ENCODE peak calls at places on chromosome 10, in four cellular contexts. Q, B, Y and E are unnamed samples.

GRCh38 chr10:23331567-23332290 is 12.9 kb downstream of the C10orf67 start:
- DNase-seq in Q (no peak), B (no peak), Y (no peak), E (no peak)

GRCh38 chr10:131804551-131805295 is 96.1 kb upstream of the PPP2R2D start:
- DNase-seq in Q (no peak), B (no peak), Y (no peak), E (no peak)

GRCh38 chr10:6543431-6544005 is 36.6 kb downstream of the PRKCQ start:
- DNase-seq in Q (no peak), B (no peak), Y (no peak), E (no peak)

GRCh38 chr10:103839867-103840746 is 15.3 kb downstream of the SH3PXD2A start:
- DNase-seq in Q (no peak), B (no peak), Y (no peak), E (peak; percentile 50)

GRCh38 chr10:36033808-36034207 is 391.7 kb upstream of the FZD8 start:
- DNase-seq in Q (no peak), B (no peak), Y (no peak), E (no peak)

GRCh38 chr10:83312570-83312969 is 826.7 kb upstream of the GHITM start:
- DNase-seq in Q (no peak), B (no peak), Y (no peak), E (no peak)

GRCh38 chr10:46555366-46555712 is 1.1 kb downstream of the GPRIN2 start:
- DNase-seq in Q (no peak), B (no peak), Y (no peak), E (peak; percentile 28)

GRCh38 chr10:58299580-58299979 is 30.6 kb downstream of the CISD1 start:
- DNase-seq in Q (peak; percentile 77), B (peak; percentile 63), Y (peak; percentile 71), E (peak; percentile 72)

GRCh38 chr10:86411281-86411841 is 44.8 kb upstream of the GRID1 start:
- DNase-seq in Q (no peak), B (no peak), Y (peak; percentile 58), E (no peak)

GRCh38 chr10:43202224-43202656 is 64.0 kb downstream of the CSGALNACT2 start:
- DNase-seq in Q (peak; percentile 83), B (no peak), Y (no peak), E (peak; percentile 75)

GRCh38 chr10:124204726-124205125 is 111.3 kb upstream of the CHST15 start:
- DNase-seq in Q (no peak), B (no peak), Y (no peak), E (no peak)

GRCh38 chr10:124196659-124197058 is 103.3 kb upstream of the CHST15 start:
- DNase-seq in Q (no peak), B (no peak), Y (no peak), E (no peak)

GRCh38 chr10:124205432-124205831 is 112.0 kb upstream of the CHST15 start:
- DNase-seq in Q (no peak), B (no peak), Y (no peak), E (no peak)

GRCh38 chr10:124197301-124198148 is 104.1 kb upstream of the CHST15 start:
- DNase-seq in Q (no peak), B (no peak), Y (no peak), E (no peak)

DNA sequence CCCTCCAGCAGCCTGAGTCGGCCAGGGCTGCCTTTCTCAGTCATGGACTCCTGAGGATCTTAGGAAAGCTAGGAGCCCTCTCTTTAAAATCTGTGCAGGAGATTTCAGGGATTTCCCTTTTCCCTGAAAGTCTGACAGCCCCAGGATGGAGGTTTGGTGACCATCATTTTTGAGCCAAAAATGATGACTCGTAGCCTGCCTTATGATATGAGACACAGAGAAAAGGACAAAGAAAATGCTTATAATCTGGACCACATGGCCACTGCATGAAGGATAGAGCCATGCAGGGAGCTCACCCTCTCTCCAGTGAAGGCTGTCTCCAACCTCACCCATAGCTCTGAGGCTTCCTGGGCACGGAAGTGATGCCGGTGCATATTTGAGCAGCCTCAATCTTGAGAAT is 106.6 kb upstream of the CHST15 start:
- DNase-seq in Q (no peak), B (no peak), Y (no peak), E (no peak)
- TF ChIP-seq ELF4 in Q (no peak), B (no peak), Y (no peak), E (no peak)

DNA sequence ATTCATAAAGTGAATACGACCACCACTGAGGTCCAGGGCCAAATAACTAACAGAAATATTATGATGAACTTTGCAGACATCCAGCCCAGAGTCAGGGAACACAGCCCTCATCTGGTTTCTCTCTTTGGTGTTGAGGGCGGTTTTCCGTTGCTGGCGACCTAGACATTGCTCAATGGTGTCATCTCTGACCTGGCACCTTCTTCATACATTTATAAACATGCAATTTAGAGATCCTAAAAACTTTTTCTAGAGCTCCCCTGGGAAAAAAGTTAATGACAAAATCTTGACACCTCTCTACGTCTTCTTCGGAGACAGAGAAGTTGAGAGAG is 301 bp upstream of the TET1 start:
- DNase-seq in Q (no peak), B (no peak), Y (no peak), E (no peak)
- TF ChIP-seq ELF4 in Q (no peak), B (no peak), Y (peak; percentile 10), E (no peak)

DNA sequence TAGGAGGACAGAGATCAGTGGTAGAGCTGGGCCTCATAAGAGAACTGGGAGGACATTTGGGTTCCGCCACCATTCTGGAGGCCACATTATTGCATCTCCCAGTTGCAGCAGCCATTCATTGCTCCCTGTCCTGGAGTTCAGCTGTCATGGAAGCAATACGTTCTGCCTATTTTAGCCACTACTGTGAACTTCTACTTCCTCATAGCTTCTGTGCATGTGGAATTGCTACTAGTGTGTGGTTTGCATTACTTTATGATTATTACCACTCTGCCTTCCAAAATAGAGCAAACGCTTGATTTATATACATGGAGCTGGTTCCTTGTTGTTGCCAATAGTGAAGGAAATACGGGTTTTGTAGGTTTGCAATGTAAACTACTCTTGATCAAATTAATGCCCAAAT is 47.2 kb upstream of the PLPP4 start:
- DNase-seq in Q (no peak), B (no peak), Y (no peak), E (no peak)
- TF ChIP-seq ELF4 in Q (no peak), B (no peak), Y (no peak), E (no peak)

GRCh38 chr10:3848768-3849643 is 64.0 kb upstream of the KLF6 start:
- DNase-seq in Q (no peak), B (no peak), Y (no peak), E (no peak)

GRCh38 chr10:3852147-3852904 is 67.3 kb upstream of the KLF6 start:
- DNase-seq in Q (peak; percentile 71), B (peak; percentile 41), Y (peak; percentile 98), E (no peak)

GRCh38 chr10:3850999-3851937 is 66.3 kb upstream of the KLF6 start:
- DNase-seq in Q (no peak), B (no peak), Y (peak; percentile 66), E (no peak)

GRCh38 chr10:3844626-3845025 is 59.6 kb upstream of the KLF6 start:
- DNase-seq in Q (no peak), B (no peak), Y (no peak), E (no peak)

DNA sequence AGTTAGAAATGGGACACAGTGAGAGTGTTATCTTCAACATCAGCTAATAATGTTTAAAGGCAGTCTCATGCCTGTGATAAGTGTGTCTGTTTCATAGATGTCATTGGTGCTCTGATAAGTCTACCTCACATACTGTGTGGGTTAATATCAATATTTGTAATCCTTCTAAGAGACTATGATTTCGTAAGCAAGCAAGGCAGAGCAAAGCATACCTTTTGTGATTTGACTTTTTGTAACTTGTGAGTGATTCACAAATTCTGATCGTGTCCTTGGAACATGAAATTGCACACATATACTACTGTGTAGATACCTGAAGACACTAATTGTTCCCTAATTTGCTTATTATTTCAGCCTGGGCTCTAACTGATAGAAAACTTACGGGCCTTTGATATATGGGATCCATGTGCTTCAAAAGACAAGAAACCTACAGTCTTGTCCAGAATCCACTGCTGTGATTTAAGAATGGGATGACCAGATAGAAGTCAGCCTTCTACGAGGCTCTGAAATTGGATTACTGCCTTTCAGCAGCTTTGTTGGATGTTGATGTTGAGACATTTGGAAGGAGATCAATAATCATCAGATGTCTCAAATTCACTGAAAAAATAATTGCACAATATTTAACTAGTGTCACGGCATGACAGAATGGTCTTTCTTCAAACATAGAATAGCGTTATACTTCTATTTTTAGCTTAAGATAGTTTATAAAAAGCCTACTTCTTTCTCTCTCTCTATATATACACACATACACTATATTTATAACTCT is 63.2 kb upstream of the KLF6 start:
- DNase-seq in Q (no peak), B (no peak), Y (no peak), E (no peak)
- TF ChIP-seq ELF4 in Q (no peak), B (no peak), Y (no peak), E (no peak)

DNA sequence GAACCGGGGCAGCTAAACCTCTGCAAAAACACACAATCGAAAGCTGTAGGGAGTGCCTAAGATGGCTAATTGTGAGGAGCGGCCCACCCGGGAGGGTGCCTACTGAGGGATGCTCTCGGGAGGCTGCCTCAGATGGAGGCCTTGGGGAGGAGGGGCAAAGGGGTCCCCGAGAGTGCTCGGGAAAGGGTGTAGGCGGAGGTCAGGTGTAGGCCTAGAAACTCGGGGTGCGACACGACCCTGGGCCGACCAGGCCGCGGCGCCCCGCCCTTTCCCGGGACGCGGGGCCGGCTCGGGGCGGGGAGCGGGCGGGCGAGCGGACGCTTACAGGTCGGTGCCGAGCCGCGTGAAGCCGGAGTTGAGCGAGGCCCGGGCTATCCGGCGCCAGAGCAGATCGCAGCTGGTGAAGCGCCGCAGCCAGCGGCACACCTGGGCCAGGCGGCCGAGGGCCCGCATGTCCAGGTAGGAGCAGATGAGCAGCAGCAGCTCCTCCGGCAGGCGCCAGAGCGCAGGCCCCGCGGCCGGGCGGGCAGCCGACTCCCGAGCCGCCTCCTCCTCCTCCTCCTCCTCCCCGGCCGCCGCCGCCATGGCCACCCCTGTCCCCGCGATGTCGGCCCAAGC is 805 bp downstream of the FBXW4 start:
- DNase-seq in Q (peak; percentile 63), B (peak; percentile 56), Y (peak; percentile 10), E (peak; percentile 72)
- TF ChIP-seq ELF4 in Q (no peak), B (no peak), Y (no peak), E (no peak)